ENCODE peak calls at places on chromosomes 12 and 14, in ten cellular contexts. B, H, W, Q, C, T, M, O, G and V are unnamed samples.

GRCh38 chr12:116376354-116377193 is 99.1 kb upstream of the MED13L start:
- DNase-seq in M (no peak), W (peak; percentile 74), Q (no peak), C (no peak), G (no peak), B (no peak), H (no peak), T (no peak), O (no peak), V (no peak)

GRCh38 chr14:94404561-94404960 is 16.2 kb upstream of the SERPINA1 start:
- DNase-seq in O (no peak), G (no peak), B (no peak), M (no peak), C (no peak), W (no peak), Q (no peak), H (no peak), T (no peak), V (no peak)

GRCh38 chr14:34256223-34256622 is 205.8 kb downstream of the SPTSSA start:
- DNase-seq in H (no peak), C (no peak), T (no peak), O (no peak), G (no peak), M (no peak), Q (no peak), W (no peak), B (no peak), V (no peak)

GRCh38 chr14:78425332-78425731 is 255.2 kb downstream of the NRXN3 start:
- DNase-seq in W (no peak), M (no peak), B (no peak), Q (no peak), T (no peak), G (no peak), H (peak; percentile 66), O (no peak), C (no peak), V (no peak)

GRCh38 chr12:112823582-112824149 is 32.1 kb downstream of the RPH3A start:
- DNase-seq in Q (no peak), B (no peak), G (no peak), W (no peak), T (no peak), H (no peak), M (no peak), O (no peak), C (no peak), V (no peak)

GRCh38 chr14:69879175-69880047 is at the start of gene SMOC1:
- DNase-seq in G (peak; percentile 26), C (no peak), T (no peak), H (no peak), W (no peak), Q (peak; percentile 64), O (peak; percentile 32), M (peak; percentile 62), B (peak; percentile 66), V (no peak)

GRCh38 chr14:104776961-104777807 is 18.4 kb downstream of the AKT1 start:
- DNase-seq in M (no peak), W (no peak), C (no peak), H (no peak), O (no peak), B (no peak), G (no peak), T (no peak), Q (no peak), V (no peak)

GRCh38 chr12:104539063-104539462 is 82.3 kb downstream of the CHST11 start:
- DNase-seq in T (no peak), G (no peak), M (no peak), B (no peak), O (no peak), C (no peak), Q (no peak), H (no peak), W (no peak), V (no peak)

GRCh38 chr12:82099216-82099615 is 259.0 kb downstream of the CCDC59 start:
- DNase-seq in M (no peak), T (no peak), B (no peak), H (no peak), W (no peak), O (no peak), Q (peak; percentile 51), C (no peak), G (no peak), V (no peak)

GRCh38 chr12:27554421-27555186 is 30.6 kb downstream of the PPFIBP1 start:
- DNase-seq in M (peak; percentile 45), G (peak; percentile 66), H (no peak), T (peak; percentile 67), C (no peak), O (no peak), Q (peak; percentile 62), B (peak; percentile 66), W (no peak), V (no peak)

GRCh38 chr12:31496257-31496656 is 94.7 kb downstream of the DENND5B start:
- DNase-seq in C (no peak), T (no peak), W (peak; percentile 48), H (no peak), B (no peak), O (no peak), G (no peak), Q (no peak), M (no peak), V (no peak)

GRCh38 chr12:132403636-132404434 is 74.4 kb upstream of the GALNT9 start:
- DNase-seq in H (no peak), M (no peak), B (no peak), O (no peak), T (no peak), G (no peak), W (no peak), C (no peak), Q (no peak), V (no peak)

GRCh38 chr12:19131020-19131431 is 1.5 kb downstream of the PLEKHA5 start:
- DNase-seq in W (peak; percentile 67), B (no peak), O (peak; percentile 44), M (peak; percentile 50), C (no peak), Q (peak; percentile 6), G (no peak), H (no peak), T (peak; percentile 15), V (no peak)

GRCh38 chr14:58669556-58670200 is 31.9 kb downstream of the DACT1 start:
- DNase-seq in M (no peak), H (no peak), O (no peak), W (no peak), T (no peak), B (no peak), G (no peak), Q (no peak), C (no peak), V (peak; percentile 8)

GRCh38 chr14:69334576-69334975 is 63.5 kb downstream of the ERH start:
- DNase-seq in M (no peak), G (no peak), O (no peak), B (no peak), T (no peak), C (no peak), H (no peak), Q (no peak), W (no peak), V (no peak)

GRCh38 chr12:107320929-107321618 is 227.7 kb upstream of the CRY1 start:
- DNase-seq in Q (peak; percentile 77), B (peak; percentile 15), T (peak; percentile 60), H (no peak), O (no peak), W (peak; percentile 47), C (peak; percentile 42), M (peak; percentile 50), G (no peak), V (no peak)
- H3K4me3 ChIP-seq in Q (peak overlapping the region; percentile 61), B (peak overlapping the region; percentile 57), T (peak overlapping the region; percentile 55), H (peak overlapping the region; percentile 51), O (peak overlapping the region; percentile 54), W (peak overlapping the region; percentile 80), C (peak overlapping the region; percentile 93), M (peak overlapping the region; percentile 38), G (no peak overlapping the region), V (no peak overlapping the region)

GRCh38 chr12:55692631-55693322 is 14.9 kb downstream of the ITGA7 start:
- DNase-seq in C (no peak), W (no peak), M (no peak), G (peak; percentile 8), Q (no peak), O (no peak), B (no peak), T (no peak), H (peak; percentile 53), V (no peak)
- H3K36me3 ChIP-seq in C (no peaks in the 10 kb centered on the region), W (peaks cover 86% of the 10 kb centered on the region), M (no peaks in the 10 kb centered on the region), G (no peaks in the 10 kb centered on the region), Q (no peaks in the 10 kb centered on the region), O (no peaks in the 10 kb centered on the region), B (peaks cover 89% of the 10 kb centered on the region), T (no peaks in the 10 kb centered on the region), H (no peaks in the 10 kb centered on the region), V (no peaks in the 10 kb centered on the region)

GRCh38 chr14:89477391-89477790 is 60.4 kb upstream of the FOXN3 start:
- DNase-seq in W (no peak), Q (no peak), B (no peak), T (no peak), O (peak; percentile 42), G (no peak), M (no peak), H (no peak), C (no peak), V (no peak)

GRCh38 chr14:89473979-89474378 is 56.9 kb upstream of the FOXN3 start:
- DNase-seq in G (no peak), T (no peak), M (no peak), H (no peak), Q (no peak), B (no peak), W (no peak), C (no peak), O (no peak), V (no peak)

GRCh38 chr14:89476515-89476914 is 59.5 kb upstream of the FOXN3 start:
- DNase-seq in M (no peak), B (no peak), H (no peak), W (no peak), T (no peak), G (no peak), C (no peak), O (no peak), Q (no peak), V (no peak)

GRCh38 chr14:89474464-89474863 is 57.4 kb upstream of the FOXN3 start:
- DNase-seq in M (no peak), G (no peak), O (no peak), B (no peak), Q (no peak), H (no peak), C (no peak), W (no peak), T (no peak), V (no peak)

GRCh38 chr14:89473569-89473968 is 56.5 kb upstream of the FOXN3 start:
- DNase-seq in O (no peak), Q (no peak), C (no peak), M (no peak), H (no peak), T (no peak), W (no peak), G (no peak), B (no peak), V (no peak)
- H3K4me3 ChIP-seq in O (no peak overlapping the region), Q (no peak overlapping the region), C (no peak overlapping the region), M (no peak overlapping the region), H (no peak overlapping the region), T (no peak overlapping the region), W (no peak overlapping the region), G (no peak overlapping the region), B (no peak overlapping the region), V (no peak overlapping the region)

DNA sequence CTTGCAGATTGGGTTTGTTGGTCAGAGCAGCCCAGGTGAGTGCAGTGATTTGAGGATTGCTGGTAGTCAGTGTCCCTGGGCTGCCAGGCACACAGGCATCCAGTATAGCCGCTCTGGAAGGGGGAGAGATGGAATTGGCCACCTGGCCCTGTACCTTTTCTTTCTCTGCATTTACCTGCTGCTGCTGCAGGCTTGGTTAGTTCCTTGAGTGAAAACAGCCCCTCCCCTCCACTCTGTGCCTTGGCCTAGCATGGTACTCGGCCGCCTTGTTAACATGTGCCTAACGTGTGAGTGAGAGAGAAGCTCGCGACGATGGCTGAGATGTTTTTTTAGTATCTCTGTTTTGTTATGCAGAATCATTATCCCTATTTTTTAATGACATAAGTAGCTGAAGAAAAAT is 49.3 kb upstream of the AMN start:
- DNase-seq in B (no peak), W (no peak), M (no peak), C (no peak), Q (no peak), O (peak; percentile 63), G (no peak), T (no peak), H (no peak), V (no peak)
- H3K36me3 ChIP-seq in B (peaks cover 56% of the 10 kb centered on the region), W (peaks cover 60% of the 10 kb centered on the region), M (peaks cover 32% of the 10 kb centered on the region), C (peaks cover 44% of the 10 kb centered on the region), Q (peaks cover 34% of the 10 kb centered on the region), O (no peaks in the 10 kb centered on the region), G (no peaks in the 10 kb centered on the region), T (no peaks in the 10 kb centered on the region), H (peaks cover 31% of the 10 kb centered on the region), V (peaks cover 74% of the 10 kb centered on the region)